ENCODE peak calls at places on chromosomes 6 and 20, in eight cellular contexts. One of them, this sample, is unnamed.

GRCh38 chr6:29887819-29888581 is 54.3 kb upstream of the HLA-A start:
- DNase-seq in left ventricle myocardium inferior: peak
- DNase-seq in choroid plexus epithelial cell: peak
- DNase-seq in epithelial cell of proximal tubule: no peak
- DNase-seq in IMR-90: peak
- DNase-seq in brain microvascular endothelial cell: peak
- DNase-seq in mucosa of descending colon: peak
- DNase-seq in epithelial cell of esophagus: peak
- DNase-seq in this sample: no peak

GRCh38 chr6:2245954-2246863 is 804 bp upstream of the GMDS start:
- DNase-seq in epithelial cell of esophagus: peak
- DNase-seq in left ventricle myocardium inferior: peak
- DNase-seq in brain microvascular endothelial cell: peak
- DNase-seq in IMR-90: peak
- DNase-seq in epithelial cell of proximal tubule: no peak
- DNase-seq in choroid plexus epithelial cell: peak
- DNase-seq in mucosa of descending colon: peak
- DNase-seq in this sample: peak

GRCh38 chr20:2914160-2914559 is 40.9 kb downstream of the PTPRA start:
- DNase-seq in epithelial cell of esophagus: peak
- DNase-seq in mucosa of descending colon: peak
- DNase-seq in IMR-90: no peak
- DNase-seq in choroid plexus epithelial cell: peak
- DNase-seq in brain microvascular endothelial cell: peak
- DNase-seq in left ventricle myocardium inferior: no peak
- DNase-seq in epithelial cell of proximal tubule: no peak
- DNase-seq in this sample: no peak

GRCh38 chr20:21982559-21982958 is 277.1 kb downstream of the PAX1 start:
- DNase-seq in IMR-90: no peak
- DNase-seq in epithelial cell of esophagus: no peak
- DNase-seq in epithelial cell of proximal tubule: no peak
- DNase-seq in left ventricle myocardium inferior: no peak
- DNase-seq in brain microvascular endothelial cell: peak
- DNase-seq in choroid plexus epithelial cell: no peak
- DNase-seq in mucosa of descending colon: no peak
- DNase-seq in this sample: no peak

GRCh38 chr6:130033999-130034814 is 15.8 kb downstream of the L3MBTL3 start:
- DNase-seq in epithelial cell of proximal tubule: no peak
- DNase-seq in epithelial cell of esophagus: peak
- DNase-seq in choroid plexus epithelial cell: peak
- DNase-seq in IMR-90: peak
- DNase-seq in mucosa of descending colon: no peak
- DNase-seq in left ventricle myocardium inferior: no peak
- DNase-seq in brain microvascular endothelial cell: peak
- DNase-seq in this sample: peak

GRCh38 chr20:19690462-19690861 is 67.6 kb upstream of the RIN2 start:
- DNase-seq in left ventricle myocardium inferior: no peak
- DNase-seq in mucosa of descending colon: no peak
- DNase-seq in epithelial cell of esophagus: no peak
- DNase-seq in IMR-90: peak
- DNase-seq in epithelial cell of proximal tubule: no peak
- DNase-seq in choroid plexus epithelial cell: no peak
- DNase-seq in brain microvascular endothelial cell: no peak
- DNase-seq in this sample: no peak

GRCh38 chr20:18705490-18705889 is 108.1 kb upstream of the SCP2D1 start:
- DNase-seq in IMR-90: peak
- DNase-seq in brain microvascular endothelial cell: peak
- DNase-seq in epithelial cell of proximal tubule: peak
- DNase-seq in choroid plexus epithelial cell: peak
- DNase-seq in left ventricle myocardium inferior: no peak
- DNase-seq in mucosa of descending colon: no peak
- DNase-seq in epithelial cell of esophagus: peak
- DNase-seq in this sample: peak

GRCh38 chr20:62476074-62476838 is 461 bp upstream of the GATA5 start:
- DNase-seq in left ventricle myocardium inferior: peak
- DNase-seq in brain microvascular endothelial cell: no peak
- DNase-seq in epithelial cell of proximal tubule: no peak
- DNase-seq in epithelial cell of esophagus: no peak
- DNase-seq in choroid plexus epithelial cell: no peak
- DNase-seq in mucosa of descending colon: no peak
- DNase-seq in IMR-90: no peak
- DNase-seq in this sample: no peak

GRCh38 chr20:4951299-4951698 is 50.0 kb downstream of the SLC23A2 start:
- DNase-seq in epithelial cell of esophagus: peak
- DNase-seq in IMR-90: peak
- DNase-seq in brain microvascular endothelial cell: peak
- DNase-seq in choroid plexus epithelial cell: peak
- DNase-seq in mucosa of descending colon: no peak
- DNase-seq in epithelial cell of proximal tubule: no peak
- DNase-seq in left ventricle myocardium inferior: no peak
- DNase-seq in this sample: no peak

GRCh38 chr6:34154668-34155447 is 9.0 kb upstream of the GRM4 start:
- DNase-seq in mucosa of descending colon: peak
- DNase-seq in IMR-90: peak
- DNase-seq in brain microvascular endothelial cell: peak
- DNase-seq in epithelial cell of esophagus: peak
- DNase-seq in choroid plexus epithelial cell: peak
- DNase-seq in epithelial cell of proximal tubule: no peak
- DNase-seq in left ventricle myocardium inferior: peak
- DNase-seq in this sample: no peak

GRCh38 chr6:169725270-169726048 is 1.2 kb upstream of the PHF10 start:
- DNase-seq in epithelial cell of proximal tubule: peak
- DNase-seq in IMR-90: peak
- DNase-seq in epithelial cell of esophagus: peak
- DNase-seq in mucosa of descending colon: peak
- DNase-seq in brain microvascular endothelial cell: peak
- DNase-seq in left ventricle myocardium inferior: peak
- DNase-seq in choroid plexus epithelial cell: peak
- DNase-seq in this sample: peak

GRCh38 chr20:22974354-22974753 is 60.8 kb upstream of the SSTR4 start:
- DNase-seq in choroid plexus epithelial cell: peak
- DNase-seq in epithelial cell of proximal tubule: no peak
- DNase-seq in IMR-90: no peak
- DNase-seq in left ventricle myocardium inferior: no peak
- DNase-seq in epithelial cell of esophagus: peak
- DNase-seq in mucosa of descending colon: peak
- DNase-seq in brain microvascular endothelial cell: peak
- DNase-seq in this sample: no peak

GRCh38 chr20:48286571-48287551 is 501.6 kb upstream of the SULF2 start:
- DNase-seq in mucosa of descending colon: no peak
- DNase-seq in brain microvascular endothelial cell: no peak
- DNase-seq in IMR-90: no peak
- DNase-seq in left ventricle myocardium inferior: no peak
- DNase-seq in epithelial cell of esophagus: no peak
- DNase-seq in choroid plexus epithelial cell: peak
- DNase-seq in epithelial cell of proximal tubule: no peak
- DNase-seq in this sample: no peak

DNA sequence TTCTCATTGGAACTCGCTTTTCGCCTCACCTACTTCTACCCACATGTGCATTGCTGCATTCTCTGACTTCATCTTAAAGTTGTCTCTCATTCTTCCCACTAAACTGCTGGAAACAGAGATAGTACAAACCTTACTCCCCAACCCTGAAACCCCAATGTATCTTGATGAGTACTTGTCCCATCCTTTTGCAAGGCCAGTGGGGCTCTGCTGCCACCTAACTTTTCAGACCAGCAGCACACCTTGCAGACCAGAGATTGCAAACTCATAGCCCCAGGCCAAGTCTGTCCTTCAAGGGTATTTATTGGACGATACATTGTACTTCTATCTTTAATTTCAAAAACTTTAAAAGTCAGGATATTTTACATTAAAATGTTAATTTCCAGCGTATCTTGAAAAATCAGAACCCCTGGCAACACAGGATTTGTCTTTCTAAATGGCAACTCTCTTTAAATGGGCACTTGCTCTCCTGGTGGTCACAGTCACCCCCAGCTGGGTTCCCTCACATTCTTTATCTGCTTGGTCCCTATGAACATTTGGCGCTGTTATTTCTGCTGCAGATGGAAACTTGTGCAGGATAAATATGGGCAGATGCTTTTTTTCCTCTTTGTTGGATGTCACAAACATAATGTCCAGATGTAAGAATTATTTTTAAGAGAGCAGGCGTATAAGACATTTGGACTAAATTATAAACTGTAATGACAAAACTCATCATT is 83.9 kb downstream of the SOD2 start:
- DNase-seq in IMR-90: peak
- DNase-seq in mucosa of descending colon: peak
- DNase-seq in choroid plexus epithelial cell: peak
- DNase-seq in epithelial cell of proximal tubule: no peak
- DNase-seq in brain microvascular endothelial cell: peak
- DNase-seq in epithelial cell of esophagus: peak
- DNase-seq in left ventricle myocardium inferior: no peak
- DNase-seq in this sample: no peak
- H3K4me3 ChIP-seq in IMR-90: no peak
- H3K4me3 ChIP-seq in mucosa of descending colon: no peak
- H3K4me3 ChIP-seq in choroid plexus epithelial cell: no peak
- H3K4me3 ChIP-seq in epithelial cell of proximal tubule: no peak
- H3K4me3 ChIP-seq in brain microvascular endothelial cell: no peak
- H3K4me3 ChIP-seq in epithelial cell of esophagus: no peak
- H3K4me3 ChIP-seq in left ventricle myocardium inferior: no peak
- H3K4me3 ChIP-seq in this sample: no peak

GRCh38 chr6:167904791-167905190 is 78.1 kb downstream of the AFDN start:
- DNase-seq in epithelial cell of esophagus: no peak
- DNase-seq in brain microvascular endothelial cell: no peak
- DNase-seq in left ventricle myocardium inferior: no peak
- DNase-seq in IMR-90: no peak
- DNase-seq in epithelial cell of proximal tubule: no peak
- DNase-seq in choroid plexus epithelial cell: no peak
- DNase-seq in mucosa of descending colon: no peak
- DNase-seq in this sample: no peak

GRCh38 chr6:167910652-167911051 is 83.9 kb downstream of the AFDN start:
- DNase-seq in left ventricle myocardium inferior: no peak
- DNase-seq in epithelial cell of esophagus: no peak
- DNase-seq in epithelial cell of proximal tubule: no peak
- DNase-seq in IMR-90: no peak
- DNase-seq in choroid plexus epithelial cell: no peak
- DNase-seq in mucosa of descending colon: no peak
- DNase-seq in brain microvascular endothelial cell: no peak
- DNase-seq in this sample: no peak

GRCh38 chr6:167910007-167910406 is 83.3 kb downstream of the AFDN start:
- DNase-seq in epithelial cell of proximal tubule: no peak
- DNase-seq in choroid plexus epithelial cell: no peak
- DNase-seq in brain microvascular endothelial cell: no peak
- DNase-seq in mucosa of descending colon: no peak
- DNase-seq in epithelial cell of esophagus: no peak
- DNase-seq in left ventricle myocardium inferior: no peak
- DNase-seq in IMR-90: no peak
- DNase-seq in this sample: no peak

GRCh38 chr6:167906899-167907298 is 80.2 kb downstream of the AFDN start:
- DNase-seq in epithelial cell of esophagus: peak
- DNase-seq in brain microvascular endothelial cell: peak
- DNase-seq in left ventricle myocardium inferior: peak
- DNase-seq in IMR-90: no peak
- DNase-seq in epithelial cell of proximal tubule: peak
- DNase-seq in mucosa of descending colon: peak
- DNase-seq in choroid plexus epithelial cell: peak
- DNase-seq in this sample: no peak

DNA sequence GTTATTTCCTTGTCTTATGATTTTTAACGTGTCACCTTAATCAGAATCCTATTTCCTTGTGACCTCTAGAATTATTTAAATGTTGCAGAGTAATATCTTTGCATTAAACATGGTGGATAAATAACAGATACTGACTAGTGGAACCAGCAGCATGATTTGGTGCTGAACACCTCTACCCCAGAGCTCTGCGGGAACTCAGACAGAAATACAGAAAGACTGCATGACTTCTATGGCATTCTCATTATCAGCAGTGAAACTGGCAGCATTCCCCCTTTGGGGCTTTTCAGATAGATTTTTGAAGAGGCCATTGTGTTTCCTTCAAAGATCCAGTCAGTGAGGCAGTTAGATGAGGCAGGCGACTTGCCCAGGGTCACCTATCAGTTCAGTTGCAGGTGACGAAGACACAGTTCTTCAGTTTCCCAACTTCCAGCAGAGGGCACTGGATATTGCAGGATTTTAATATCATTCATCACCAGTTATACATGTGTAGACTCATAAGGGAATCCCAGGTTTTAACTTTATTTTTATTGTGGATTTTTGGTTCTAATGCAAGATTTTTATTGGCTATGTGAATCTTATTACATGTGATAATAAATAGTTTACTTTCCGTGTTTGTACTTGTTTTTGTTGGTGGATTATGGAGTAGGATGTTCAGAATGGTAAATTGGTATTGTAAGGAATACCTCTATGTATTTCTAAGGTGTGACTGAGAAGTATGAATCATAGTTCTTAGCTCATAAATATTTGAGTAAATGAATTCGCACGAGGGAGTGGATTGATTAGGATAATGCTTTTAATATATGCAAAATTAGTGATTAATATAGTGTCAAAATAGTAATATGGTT is 81.3 kb downstream of the AFDN start:
- DNase-seq in epithelial cell of esophagus: peak
- DNase-seq in choroid plexus epithelial cell: peak
- DNase-seq in left ventricle myocardium inferior: no peak
- DNase-seq in mucosa of descending colon: peak
- DNase-seq in brain microvascular endothelial cell: peak
- DNase-seq in IMR-90: peak
- DNase-seq in epithelial cell of proximal tubule: no peak
- DNase-seq in this sample: no peak
- TF ChIP-seq CTCF in epithelial cell of esophagus: peak
- TF ChIP-seq CTCF in choroid plexus epithelial cell: peak
- TF ChIP-seq CTCF in left ventricle myocardium inferior: peak
- TF ChIP-seq CTCF in mucosa of descending colon: no peak
- TF ChIP-seq CTCF in brain microvascular endothelial cell: peak
- TF ChIP-seq CTCF in IMR-90: peak
- TF ChIP-seq CTCF in epithelial cell of proximal tubule: peak
- TF ChIP-seq CTCF in this sample: peak

DNA sequence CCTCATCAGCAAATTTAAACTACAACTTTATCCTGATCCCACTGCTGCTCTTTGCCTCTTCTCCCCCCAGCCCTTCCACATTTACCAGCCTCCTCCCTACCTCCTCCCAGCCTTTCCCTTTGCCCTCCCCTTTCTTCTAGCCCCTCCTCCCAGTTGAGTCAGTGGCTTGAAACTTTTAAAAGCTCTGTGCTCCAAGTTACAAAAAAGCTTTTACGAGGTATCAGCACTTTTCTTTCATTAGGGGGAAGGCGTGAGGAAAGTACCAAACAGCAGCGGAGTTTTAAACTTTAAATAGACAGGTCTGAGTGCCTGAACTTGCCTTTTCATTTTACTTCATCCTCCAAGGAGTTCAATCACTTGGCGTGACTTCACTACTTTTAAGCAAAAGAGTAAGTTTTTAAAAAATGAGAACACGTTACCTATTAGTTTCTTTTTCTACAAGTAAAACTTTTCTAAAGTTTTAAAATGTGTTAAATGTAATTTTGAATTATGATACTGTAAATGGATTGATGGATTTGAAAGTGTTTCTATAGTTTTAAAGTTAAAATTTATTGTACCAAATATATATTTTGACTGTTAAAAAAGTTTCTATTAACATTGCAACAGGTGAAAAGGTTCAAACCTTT is at the start of gene GJA1:
- DNase-seq in epithelial cell of proximal tubule: no peak
- DNase-seq in IMR-90: peak
- DNase-seq in mucosa of descending colon: peak
- DNase-seq in epithelial cell of esophagus: peak
- DNase-seq in left ventricle myocardium inferior: no peak
- DNase-seq in brain microvascular endothelial cell: peak
- DNase-seq in choroid plexus epithelial cell: peak
- DNase-seq in this sample: peak
- H3K4me3 ChIP-seq in epithelial cell of proximal tubule: peak
- H3K4me3 ChIP-seq in IMR-90: peak
- H3K4me3 ChIP-seq in mucosa of descending colon: no peak
- H3K4me3 ChIP-seq in epithelial cell of esophagus: peak
- H3K4me3 ChIP-seq in left ventricle myocardium inferior: peak
- H3K4me3 ChIP-seq in brain microvascular endothelial cell: peak
- H3K4me3 ChIP-seq in choroid plexus epithelial cell: peak
- H3K4me3 ChIP-seq in this sample: peak

GRCh38 chr6:163992701-163993100 is 578.2 kb downstream of the QKI start:
- DNase-seq in mucosa of descending colon: no peak
- DNase-seq in brain microvascular endothelial cell: no peak
- DNase-seq in IMR-90: no peak
- DNase-seq in left ventricle myocardium inferior: no peak
- DNase-seq in choroid plexus epithelial cell: no peak
- DNase-seq in epithelial cell of proximal tubule: no peak
- DNase-seq in epithelial cell of esophagus: no peak
- DNase-seq in this sample: no peak
- TF ChIP-seq CTCF in mucosa of descending colon: no peak
- TF ChIP-seq CTCF in brain microvascular endothelial cell: no peak
- TF ChIP-seq CTCF in IMR-90: no peak
- TF ChIP-seq CTCF in left ventricle myocardium inferior: no peak
- TF ChIP-seq CTCF in choroid plexus epithelial cell: no peak
- TF ChIP-seq CTCF in epithelial cell of proximal tubule: no peak
- TF ChIP-seq CTCF in epithelial cell of esophagus: no peak
- TF ChIP-seq CTCF in this sample: no peak

This sample was measured in AG04450.